ENCODE peak calls at places on chromosomes 3 and 15, in eight cellular contexts. V, X, F, A, W, Z, C and B are unnamed samples.

GRCh38 chr3:3015472-3016089 is 94.6 kb downstream of the IL5RA start:
- DNase-seq in W (no peak), X (peak), C (no peak), Z (peak), A (peak), F (no peak), V (peak), B (peak)

GRCh38 chr15:100602822-100603393 is 519 bp downstream of the ASB7 start:
- DNase-seq in X (no peak), W (no peak), A (peak), F (no peak), Z (peak), C (no peak), V (peak), B (peak)

GRCh38 chr15:94965593-94965992 is 734.2 kb downstream of the MCTP2 start:
- DNase-seq in C (no peak), Z (no peak), W (no peak), V (no peak), F (no peak), X (no peak), A (peak), B (peak)

GRCh38 chr3:168040624-168041208 is 55.0 kb downstream of the GOLIM4 start:
- DNase-seq in X (no peak), C (no peak), Z (peak), A (peak), F (peak), V (peak), W (peak), B (peak)

GRCh38 chr3:29655016-29655415 is 374.1 kb downstream of the RBMS3 start:
- DNase-seq in C (no peak), Z (no peak), A (no peak), F (no peak), W (no peak), X (peak), V (no peak), B (no peak)

GRCh38 chr15:84755736-84756527 is 7.5 kb downstream of the ZNF592 start:
- DNase-seq in C (no peak), X (no peak), V (no peak), Z (no peak), A (no peak), W (no peak), F (no peak), B (no peak)

GRCh38 chr3:71356272-71356671 is 227.3 kb downstream of the FOXP1 start:
- DNase-seq in Z (no peak), F (no peak), X (no peak), A (no peak), V (no peak), C (no peak), W (no peak), B (no peak)

GRCh38 chr3:107201146-107201545 is 176.1 kb upstream of the CCDC54 start:
- DNase-seq in A (peak), F (no peak), X (no peak), C (no peak), V (no peak), W (no peak), Z (no peak), B (no peak)

GRCh38 chr15:99085413-99086326 is 19.2 kb upstream of the SYNM start:
- DNase-seq in F (peak), X (no peak), Z (peak), C (no peak), V (no peak), A (no peak), W (peak), B (no peak)

GRCh38 chr15:73015493-73015892 is 36.8 kb upstream of the NEO1 start:
- DNase-seq in X (no peak), V (no peak), F (no peak), Z (no peak), W (no peak), A (no peak), C (no peak), B (no peak)

GRCh38 chr15:82737975-82738374 is 28.3 kb upstream of the AP3B2 start:
- DNase-seq in X (no peak), Z (no peak), W (no peak), A (peak), C (no peak), F (no peak), V (no peak), B (peak)

GRCh38 chr3:51311055-51311454 is 74.0 kb upstream of the MANF start:
- DNase-seq in X (no peak), W (no peak), V (peak), F (peak), Z (peak), C (no peak), A (peak), B (peak)

GRCh38 chr3:178084938-178085816 is 451.1 kb upstream of the KCNMB2 start:
- DNase-seq in A (no peak), W (no peak), F (peak), X (peak), V (peak), Z (peak), C (peak), B (peak)

GRCh38 chr3:111621535-111621934 is 26.4 kb upstream of the ZBED2 start:
- DNase-seq in F (no peak), X (peak), Z (no peak), W (no peak), C (no peak), V (peak), A (peak), B (no peak)

GRCh38 chr15:25743909-25744275 is 119.2 kb downstream of the ATP10A start:
- DNase-seq in C (no peak), V (no peak), X (no peak), Z (no peak), F (no peak), W (no peak), A (no peak), B (no peak)

GRCh38 chr15:64137226-64137833 is 14.2 kb upstream of the SNX22 start:
- DNase-seq in F (no peak), Z (no peak), V (no peak), W (no peak), X (no peak), A (no peak), C (no peak), B (no peak)

GRCh38 chr3:126056681-126057546 is 27.0 kb downstream of the SLC41A3 start:
- DNase-seq in F (no peak), Z (peak), A (peak), W (no peak), V (no peak), X (no peak), C (no peak), B (peak)

DNA sequence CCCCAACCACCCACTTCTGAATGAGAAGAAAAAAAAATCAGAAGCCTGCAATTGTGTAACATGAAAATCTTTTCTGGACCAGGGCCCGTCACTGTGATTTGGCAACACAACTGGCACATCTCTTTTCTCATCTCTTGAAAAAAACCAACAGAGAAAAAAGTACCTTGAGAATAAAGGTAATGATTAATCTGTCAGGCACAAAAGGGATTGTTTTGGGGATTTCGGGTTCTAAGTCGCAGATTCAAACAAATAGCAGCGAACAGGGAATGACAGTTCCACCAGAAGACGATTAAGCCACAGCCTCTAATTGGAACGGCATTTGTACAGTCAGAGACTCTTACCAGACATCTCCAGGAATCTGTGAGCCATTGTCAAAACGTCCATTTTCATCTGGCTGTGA is at the start of gene AQP9:
- DNase-seq in W (no peak), C (no peak), V (no peak), X (no peak), F (no peak), Z (peak), A (no peak), B (no peak)
- H3K4me3 ChIP-seq in W (no peak), C (no peak), V (no peak), X (no peak), F (no peak), Z (peak), A (no peak), B (no peak)

GRCh38 chr3:148006508-148006907 is 597.3 kb downstream of the ZIC1 start:
- DNase-seq in F (peak), C (no peak), Z (peak), V (peak), A (peak), W (peak), X (no peak), B (no peak)
- H3K4me3 ChIP-seq in F (no peak), C (no peak), Z (no peak), V (no peak), A (no peak), W (no peak), X (no peak), B (no peak)

GRCh38 chr3:14628406-14628805 is 23.2 kb upstream of the CCDC174 start:
- DNase-seq in W (no peak), C (no peak), A (no peak), X (no peak), V (no peak), Z (no peak), F (no peak), B (no peak)
- H3K4me3 ChIP-seq in W (no peak), C (no peak), A (no peak), X (no peak), V (no peak), Z (no peak), F (no peak), B (no peak)

GRCh38 chr3:16883726-16884083 is 1.1 kb upstream of the PLCL2 start:
- DNase-seq in A (no peak), F (no peak), W (no peak), Z (no peak), V (no peak), C (no peak), X (no peak), B (no peak)
- H3K4me3 ChIP-seq in A (peak), F (no peak), W (peak), Z (peak), V (peak), C (no peak), X (no peak), B (no peak)

DNA sequence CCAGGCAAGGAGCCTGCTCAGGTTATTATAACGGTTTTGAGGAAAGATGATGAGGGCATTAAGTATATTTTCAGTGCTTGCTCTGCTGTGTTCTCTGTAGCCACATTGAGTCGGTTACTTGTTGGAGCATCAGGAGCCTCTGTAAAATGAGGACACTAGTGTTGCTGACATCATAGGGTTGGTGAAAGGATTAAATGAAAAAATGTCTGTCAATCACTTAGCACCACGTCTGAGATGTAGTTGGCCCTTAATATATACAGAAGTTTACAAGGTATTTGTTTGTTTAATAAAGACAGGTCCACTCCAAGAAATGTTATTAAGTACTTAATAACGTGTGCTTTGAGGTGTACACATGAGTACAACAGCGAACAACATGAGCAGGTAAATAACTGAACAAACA is 735 bp upstream of the SLC25A26 start:
- DNase-seq in X (no peak), W (no peak), V (no peak), C (no peak), A (peak), F (no peak), Z (peak), B (no peak)
- H3K4me3 ChIP-seq in X (no peak), W (peak), V (peak), C (peak), A (peak), F (peak), Z (peak), B (peak)

GRCh38 chr15:52786436-52787122 is 3.6 kb downstream of the ONECUT1 start:
- DNase-seq in Z (no peak), C (no peak), V (no peak), A (no peak), X (peak), W (no peak), F (no peak), B (no peak)
- H3K4me3 ChIP-seq in Z (no peak), C (no peak), V (no peak), A (no peak), X (no peak), W (no peak), F (no peak), B (no peak)

GRCh38 chr15:41791547-41791937 is 17.3 kb downstream of the MAPKBP1 start:
- DNase-seq in A (no peak), C (no peak), Z (no peak), X (no peak), F (no peak), W (no peak), V (no peak), B (no peak)

GRCh38 chr15:41789662-41790061 is 15.4 kb downstream of the MAPKBP1 start:
- DNase-seq in A (no peak), F (no peak), W (no peak), C (no peak), X (no peak), Z (no peak), V (no peak), B (no peak)

GRCh38 chr15:41791970-41792637 is 17.8 kb downstream of the MAPKBP1 start:
- DNase-seq in W (no peak), A (no peak), C (no peak), V (no peak), X (no peak), Z (no peak), F (no peak), B (no peak)

GRCh38 chr15:41790169-41790568 is 15.9 kb downstream of the MAPKBP1 start:
- DNase-seq in F (no peak), W (no peak), Z (no peak), V (no peak), C (no peak), X (no peak), A (no peak), B (no peak)

DNA sequence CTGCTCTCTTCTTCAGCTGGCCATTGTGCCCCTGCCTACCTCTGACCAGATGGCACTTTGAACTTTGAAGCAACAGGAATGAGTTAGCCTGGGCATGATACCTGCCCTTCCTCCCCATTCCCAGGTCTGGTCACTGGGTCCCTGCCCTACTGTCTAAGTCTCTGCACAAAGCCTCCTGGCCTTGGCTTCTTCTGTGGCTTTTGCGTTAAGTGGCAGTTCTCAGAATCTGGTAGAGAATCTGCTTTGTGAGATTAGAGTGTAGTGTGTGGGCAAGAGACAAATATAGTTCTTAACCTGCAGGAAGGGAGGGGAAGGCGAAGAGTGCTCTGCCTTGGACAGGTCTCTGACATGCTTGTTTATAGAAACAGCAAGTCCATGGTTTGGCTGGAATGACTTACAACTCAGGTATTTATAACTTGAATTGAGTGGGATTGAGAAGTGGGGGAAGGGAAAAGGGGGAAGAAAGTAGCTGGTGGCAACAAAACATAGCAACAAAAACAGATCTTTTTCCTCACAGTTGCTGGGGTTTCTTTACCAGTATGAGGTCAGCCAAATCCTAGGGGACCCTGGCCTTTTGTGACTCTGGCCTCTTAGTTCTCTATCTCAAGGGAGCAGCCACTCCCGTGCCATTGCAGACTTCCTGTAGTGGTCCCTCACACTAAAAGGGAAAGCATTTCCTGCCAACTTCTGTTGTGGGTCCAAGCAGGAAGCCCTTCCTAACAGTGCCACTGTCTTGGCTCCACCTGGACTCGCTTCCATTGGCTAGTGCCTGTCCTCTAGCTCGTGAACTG is 16.7 kb downstream of the MAPKBP1 start:
- DNase-seq in C (no peak), X (no peak), W (no peak), A (peak), F (no peak), Z (peak), V (peak), B (peak)
- H3K4me3 ChIP-seq in C (no peak), X (no peak), W (no peak), A (no peak), F (peak), Z (peak), V (no peak), B (no peak)

GRCh38 chr3:100106094-100106493 is 8.2 kb downstream of the FILIP1L start:
- DNase-seq in X (no peak), W (no peak), A (peak), F (no peak), V (no peak), Z (no peak), C (no peak), B (no peak)
- H3K4me3 ChIP-seq in X (no peak), W (no peak), A (no peak), F (no peak), V (no peak), Z (no peak), C (no peak), B (no peak)

DNA sequence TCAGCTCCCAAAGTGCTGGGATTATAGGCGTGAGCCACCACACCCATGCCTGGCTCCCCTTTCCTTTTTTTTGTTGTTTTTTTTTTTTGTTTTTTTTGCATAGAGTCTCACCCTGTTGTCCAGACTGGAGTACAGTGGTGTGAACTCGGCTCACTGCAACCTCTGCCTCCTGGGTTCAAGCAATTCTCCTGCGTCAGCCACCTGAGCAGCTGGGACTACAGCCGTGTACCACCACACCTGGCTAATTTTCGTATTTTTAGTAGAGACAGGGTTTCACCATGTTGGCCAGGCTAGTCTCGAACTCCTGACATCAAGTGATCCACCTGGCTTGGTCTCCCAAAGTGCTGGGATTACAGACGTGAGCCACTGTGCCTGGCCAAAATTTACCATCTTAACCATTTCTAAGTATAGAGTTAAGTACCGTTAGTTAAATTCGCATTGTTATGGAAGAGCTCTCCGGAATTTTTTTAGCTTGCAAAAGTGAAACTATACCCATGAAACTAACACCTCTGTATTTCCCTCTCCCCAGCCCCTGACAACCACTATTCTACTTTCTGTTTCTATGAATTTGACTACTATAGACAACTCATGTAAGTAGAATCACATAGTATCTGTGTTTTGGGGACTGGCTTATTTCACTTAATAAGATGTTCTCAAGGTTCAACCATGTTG is 70.9 kb upstream of the C15orf39 start:
- DNase-seq in F (no peak), A (no peak), W (no peak), C (no peak), Z (no peak), V (no peak), X (no peak), B (no peak)
- H3K4me3 ChIP-seq in F (no peak), A (no peak), W (no peak), C (no peak), Z (no peak), V (no peak), X (no peak), B (no peak)

GRCh38 chr3:177037241-177037640 is 160.0 kb downstream of the TBL1XR1 start:
- DNase-seq in W (no peak), A (peak), F (no peak), C (peak), X (no peak), Z (peak), V (peak), B (no peak)
- H3K4me3 ChIP-seq in W (no peak), A (no peak), F (no peak), C (no peak), X (no peak), Z (no peak), V (no peak), B (no peak)